ENCODE peak calls at places on chromosomes 7 and 10, in eight cellular contexts. G is A549, Y is hepatocyte, K is cardiac muscle cell, D is lower lobe of right lung, Q is pancreas, F is GM23338, J is left lung. A is an unnamed sample. For H3K4me1, the result is how much of the 10 kb centered on the place peaks cover.

GRCh38 chr7:156065400-156065799 is 253.1 kb upstream of the SHH start:
- DNase-seq in G (no peak), Y (no peak), K (no peak), D (no peak), Q (no peak), F (no peak), J (no peak), A (no peak)

GRCh38 chr10:89250814-89251416 is 660 bp downstream of the LIPA start:
- DNase-seq in G (no peak), Y (peak), K (no peak), D (no peak), Q (no peak), F (peak), J (no peak), A (no peak)

GRCh38 chr10:16811292-16811691 is 5.9 kb downstream of the RSU1 start:
- DNase-seq in G (no peak), Y (no peak), K (no peak), D (no peak), Q (no peak), F (no peak), J (no peak), A (no peak)

GRCh38 chr10:131980757-131981428 is 830 bp downstream of the BNIP3 start:
- DNase-seq in G (no peak), Y (peak), K (peak), D (no peak), Q (peak), F (peak), J (no peak), A (no peak)

GRCh38 chr10:21195149-21195731 is 298.1 kb upstream of the NEBL start:
- DNase-seq in G (peak), Y (no peak), K (no peak), D (no peak), Q (no peak), F (no peak), J (no peak), A (no peak)

GRCh38 chr10:101939718-101940117 is 96.1 kb upstream of the KCNIP2 start:
- DNase-seq in G (no peak), Y (no peak), K (no peak), D (no peak), Q (no peak), F (no peak), J (no peak), A (no peak)

GRCh38 chr10:110433740-110434139 is 64.0 kb upstream of the DUSP5 start:
- DNase-seq in G (no peak), Y (no peak), K (no peak), D (no peak), Q (no peak), F (no peak), J (peak), A (peak)

GRCh38 chr10:114479307-114479706 is 75.0 kb upstream of the AFAP1L2 start:
- DNase-seq in G (no peak), Y (no peak), K (peak), D (no peak), Q (no peak), F (no peak), J (no peak), A (no peak)

GRCh38 chr10:56091872-56092271 is 269.2 kb downstream of the ZWINT start:
- DNase-seq in G (no peak), Y (no peak), K (no peak), D (no peak), Q (no peak), F (no peak), J (no peak), A (no peak)

DNA sequence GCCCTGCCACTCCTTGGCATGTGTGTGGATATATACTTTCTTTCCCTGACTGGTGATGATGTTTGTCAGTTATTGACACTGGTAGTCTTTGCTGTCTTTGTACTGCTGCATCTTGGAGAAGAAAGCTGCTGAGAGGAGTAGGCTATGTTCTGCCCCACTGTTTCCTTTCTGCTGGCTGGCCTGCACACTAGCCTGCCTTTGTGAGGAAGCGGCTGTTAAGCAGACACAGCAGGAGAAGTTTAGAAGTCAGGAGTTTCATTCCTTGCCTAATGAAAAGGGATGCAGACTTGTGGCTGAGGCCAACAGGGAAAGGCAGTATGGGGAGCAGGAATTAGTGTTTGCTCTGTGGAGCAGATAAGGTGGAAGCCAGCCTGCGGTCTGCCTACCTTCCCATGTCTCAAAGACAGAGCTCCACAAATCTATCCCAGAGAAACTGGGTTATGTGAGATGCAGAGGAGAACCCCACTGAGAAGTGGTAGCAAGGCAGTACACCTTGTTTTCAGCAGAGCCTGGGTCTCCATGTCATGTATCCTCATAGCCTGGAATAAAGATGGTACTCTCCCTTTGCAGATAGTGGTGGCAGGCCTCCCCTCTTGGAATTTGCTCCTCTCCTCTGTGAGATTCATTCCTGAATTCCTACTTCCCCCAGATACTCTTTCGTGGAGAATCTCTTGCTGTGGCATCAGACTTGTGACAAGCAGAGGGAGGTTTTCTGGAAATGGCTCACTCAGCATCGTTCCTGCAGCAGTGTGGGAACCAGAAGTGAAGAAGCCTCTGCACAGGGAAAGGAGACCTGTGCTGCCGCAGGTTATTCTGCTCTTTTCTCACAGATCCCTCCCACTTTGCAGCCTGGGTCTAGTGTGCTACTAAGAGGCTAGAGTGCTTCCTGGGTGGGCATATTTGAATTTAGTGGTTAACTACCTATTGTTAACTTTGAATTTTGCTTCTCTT is 130.2 kb downstream of the LRRC4 start:
- DNase-seq in G (no peak), Y (no peak), K (no peak), D (no peak), Q (no peak), F (peak), J (no peak), A (no peak)
- H3K4me1 ChIP-seq in G (under half), Y (half or more), K (half or more), D (under half), Q (under half), F (half or more), J (under half), A (under half)

GRCh38 chr10:585502-585901 is 104.0 kb downstream of the DIP2C start:
- DNase-seq in G (no peak), Y (no peak), K (no peak), D (no peak), Q (no peak), F (peak), J (no peak), A (peak)
- H3K27ac ChIP-seq in G (no peak), Y (no peak), K (no peak), D (no peak), Q (no peak), F (peak), J (no peak), A (no peak)

GRCh38 chr10:62690703-62691102 is 113.8 kb upstream of the ADO start:
- DNase-seq in G (peak), Y (no peak), K (no peak), D (no peak), Q (no peak), F (peak), J (no peak), A (no peak)
- TF ChIP-seq CTCF in G (no peak), Y (no peak), K (no peak), D (no peak), Q (no peak), F (peak), J (no peak), A (no peak)

GRCh38 chr7:101879565-101879964 is 62.1 kb downstream of the CUX1 start:
- DNase-seq in G (no peak), Y (no peak), K (no peak), D (no peak), Q (no peak), F (no peak), J (no peak), A (no peak)
- H3K4me1 ChIP-seq in G (half or more), Y (under half), K (under half), D (half or more), Q (under half), F (half or more), J (under half), A (under half)

GRCh38 chr10:52312999-52313349 is 1.1 kb upstream of the DKK1 start:
- DNase-seq in G (peak), Y (no peak), K (no peak), D (no peak), Q (no peak), F (no peak), J (no peak), A (no peak)

GRCh38 chr10:52316005-52316404 is 1.9 kb downstream of the DKK1 start:
- DNase-seq in G (peak), Y (no peak), K (no peak), D (no peak), Q (no peak), F (no peak), J (no peak), A (no peak)

GRCh38 chr10:52314822-52315552 is 906 bp downstream of the DKK1 start:
- DNase-seq in G (peak), Y (peak), K (peak), D (no peak), Q (peak), F (peak), J (peak), A (peak)

GRCh38 chr10:52314007-52314821 is at the start of gene DKK1:
- DNase-seq in G (peak), Y (peak), K (peak), D (peak), Q (peak), F (peak), J (peak), A (peak)

DNA sequence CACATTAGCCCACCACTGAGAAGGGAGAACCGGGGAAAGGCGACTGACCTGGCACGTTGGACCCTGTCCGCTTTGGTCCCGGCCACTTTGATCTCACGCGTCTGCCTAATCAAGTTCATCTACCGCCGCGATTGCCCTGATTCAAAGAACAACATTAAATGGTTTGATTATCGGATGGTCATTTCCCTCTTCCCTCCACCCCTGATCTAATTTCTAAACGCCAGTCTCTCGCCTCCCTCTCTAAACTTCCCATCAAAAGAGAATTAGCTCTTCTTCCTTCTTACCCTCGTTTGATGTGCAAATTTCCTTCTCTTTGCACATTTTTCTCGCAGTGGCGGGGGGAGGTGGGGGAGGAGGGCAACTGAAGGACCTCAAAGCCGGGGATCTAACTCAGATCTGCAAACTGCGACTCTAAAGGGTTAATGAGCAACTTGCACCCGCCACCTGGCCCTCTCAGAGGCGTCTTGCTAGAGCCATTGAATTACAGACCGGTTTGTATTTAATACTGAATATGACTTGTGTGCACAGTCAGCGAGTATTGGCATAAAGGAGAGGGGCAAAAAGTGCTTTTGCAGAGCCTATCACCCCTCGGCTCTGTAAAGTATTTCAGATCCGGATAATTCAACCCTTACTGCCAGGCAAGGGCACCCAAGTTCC is 603 bp upstream of the DKK1 start:
- DNase-seq in G (no peak), Y (peak), K (no peak), D (no peak), Q (no peak), F (peak), J (no peak), A (no peak)
- H3K27ac ChIP-seq in G (peak), Y (no peak), K (no peak), D (no peak), Q (no peak), F (no peak), J (no peak), A (no peak)

DNA sequence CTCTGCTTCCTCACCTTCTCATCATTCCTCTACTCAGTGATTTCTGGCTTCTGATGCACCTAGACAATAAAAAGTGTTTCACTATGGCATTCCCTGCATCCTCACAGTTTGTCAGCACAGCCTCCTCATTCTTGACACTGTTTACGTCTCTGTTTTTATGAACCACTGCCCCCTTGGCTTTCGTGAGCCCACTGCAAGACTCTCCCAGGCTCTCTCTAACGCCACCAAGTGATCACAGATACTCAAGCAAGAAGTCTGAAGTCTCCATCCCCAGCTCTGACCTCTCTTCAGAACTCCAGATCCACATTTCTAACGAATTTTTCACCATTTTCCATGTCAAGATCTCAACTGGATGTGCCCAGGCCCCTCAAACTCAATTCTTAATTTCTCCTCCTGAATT is 8.9 kb downstream of the SLC16A9 start:
- DNase-seq in G (no peak), Y (no peak), K (peak), D (no peak), Q (no peak), F (peak), J (no peak), A (no peak)
- TF ChIP-seq CTCF in G (no peak), Y (no peak), K (no peak), D (no peak), Q (no peak), F (peak), J (no peak), A (no peak)

DNA sequence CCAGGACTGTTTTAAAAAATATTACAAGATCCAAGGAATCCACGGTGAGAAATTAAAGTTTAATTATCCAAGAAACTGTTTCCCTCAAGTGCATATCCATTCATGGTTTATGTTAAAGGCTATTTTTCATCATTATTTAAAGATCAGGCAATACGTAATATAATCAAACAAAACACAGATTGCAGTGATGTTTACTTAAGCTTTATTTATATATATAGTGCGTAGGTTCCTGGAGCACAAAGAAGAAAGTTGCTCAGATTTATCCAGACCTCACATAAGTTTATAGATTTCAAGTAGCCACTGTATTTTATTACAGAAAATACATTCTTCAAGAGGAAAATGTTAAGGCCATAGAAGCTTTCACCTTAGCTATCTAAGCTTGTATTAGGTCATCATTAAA is 210.0 kb upstream of the KLF14 start:
- DNase-seq in G (no peak), Y (no peak), K (no peak), D (no peak), Q (no peak), F (no peak), J (no peak), A (no peak)
- H3K4me1 ChIP-seq in G (half or more), Y (under half), K (under half), D (half or more), Q (under half), F (under half), J (half or more), A (half or more)

GRCh38 chr7:45701701-45702460 is 127.7 kb downstream of the ADCY1 start:
- DNase-seq in G (no peak), Y (no peak), K (no peak), D (no peak), Q (no peak), F (no peak), J (no peak), A (peak)

GRCh38 chr7:45699726-45700390 is 125.7 kb downstream of the ADCY1 start:
- DNase-seq in G (no peak), Y (no peak), K (no peak), D (no peak), Q (no peak), F (no peak), J (peak), A (peak)

GRCh38 chr7:45702751-45703150 is 128.6 kb downstream of the ADCY1 start:
- DNase-seq in G (no peak), Y (no peak), K (no peak), D (no peak), Q (no peak), F (no peak), J (no peak), A (peak)

GRCh38 chr7:45698527-45699309 is 124.5 kb downstream of the ADCY1 start:
- DNase-seq in G (no peak), Y (no peak), K (no peak), D (no peak), Q (no peak), F (no peak), J (no peak), A (peak)

DNA sequence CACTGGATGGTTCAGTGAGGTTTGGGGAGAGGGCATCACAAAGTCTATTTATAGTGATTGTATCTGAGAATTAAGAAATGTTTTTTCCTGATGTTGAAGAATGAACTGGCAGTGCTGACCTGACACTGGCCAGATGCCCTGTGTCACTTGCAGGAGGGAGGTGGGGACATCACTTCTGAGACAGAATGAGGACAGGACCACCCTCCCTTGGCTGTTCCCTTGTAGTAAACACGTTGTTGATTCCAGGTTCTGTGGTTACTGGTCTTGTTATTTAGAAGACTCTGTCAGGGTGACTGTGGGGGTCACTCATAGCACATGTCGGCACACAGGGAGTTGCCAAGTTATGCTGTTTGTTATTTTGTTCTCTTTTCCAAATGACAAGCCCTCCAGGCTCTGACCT is 126.4 kb downstream of the ADCY1 start:
- DNase-seq in G (no peak), Y (no peak), K (peak), D (no peak), Q (no peak), F (no peak), J (peak), A (peak)
- H3K27ac ChIP-seq in G (no peak), Y (no peak), K (peak), D (peak), Q (no peak), F (no peak), J (no peak), A (peak)

GRCh38 chr10:46236537-46236887 is 50.3 kb upstream of the ANTXRL start:
- DNase-seq in G (no peak), Y (no peak), K (no peak), D (no peak), Q (peak), F (no peak), J (no peak), A (no peak)
- TF ChIP-seq CTCF in G (no peak), Y (no peak), K (no peak), D (no peak), Q (no peak), F (no peak), J (no peak), A (no peak)

GRCh38 chr7:42217053-42217452 is 20.0 kb downstream of the GLI3 start:
- DNase-seq in G (no peak), Y (no peak), K (no peak), D (no peak), Q (no peak), F (no peak), J (no peak), A (no peak)

GRCh38 chr7:42213093-42213492 is 23.9 kb downstream of the GLI3 start:
- DNase-seq in G (no peak), Y (no peak), K (no peak), D (no peak), Q (no peak), F (no peak), J (no peak), A (no peak)

GRCh38 chr7:42217548-42217947 is 19.5 kb downstream of the GLI3 start:
- DNase-seq in G (no peak), Y (no peak), K (no peak), D (no peak), Q (no peak), F (no peak), J (no peak), A (no peak)

GRCh38 chr7:42212541-42213090 is 24.4 kb downstream of the GLI3 start:
- DNase-seq in G (no peak), Y (no peak), K (no peak), D (no peak), Q (no peak), F (peak), J (no peak), A (no peak)

DNA sequence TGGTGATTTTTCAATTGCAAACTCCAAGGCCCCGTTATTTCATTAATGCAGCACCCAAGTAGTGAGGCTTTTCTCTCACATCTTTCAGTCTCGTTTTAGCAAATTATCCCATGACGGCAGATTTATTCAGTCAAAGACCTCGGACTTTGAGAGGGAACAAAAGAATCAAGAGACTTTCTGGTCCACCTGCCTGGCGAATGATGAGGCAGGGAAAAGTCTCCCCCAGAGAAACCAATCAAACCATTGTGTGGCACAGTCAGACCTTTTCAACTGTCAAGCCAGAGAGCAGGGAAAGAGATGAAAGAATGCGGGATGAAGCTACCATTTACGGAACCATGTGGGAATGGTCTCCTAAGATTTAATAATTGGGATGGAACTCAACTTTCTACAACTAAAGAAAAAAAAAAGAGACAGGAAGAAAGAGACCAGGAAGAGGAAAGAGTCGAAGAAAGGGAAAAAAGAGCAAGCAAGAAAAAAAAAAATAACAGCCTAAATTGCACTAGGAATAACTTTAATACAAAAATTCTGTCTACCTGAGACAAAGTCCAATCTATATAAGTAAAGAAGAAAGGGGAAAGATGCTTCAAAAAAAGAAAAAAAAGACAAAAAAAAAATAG is 22.8 kb downstream of the GLI3 start:
- DNase-seq in G (no peak), Y (no peak), K (no peak), D (no peak), Q (no peak), F (peak), J (no peak), A (no peak)
- H3K4me1 ChIP-seq in G (under half), Y (under half), K (under half), D (under half), Q (under half), F (half or more), J (under half), A (under half)

A was measured in upper lobe of right lung.